ENCODE peak calls at places on chromosomes 4 and X, in eight cellular contexts. Q is HFF-Myc; H is mammary epithelial cell; E is stimulated activated naive B cell treated with anti-CD40 and anti-IgM and Interleukin-4, amounts not matched to agents 10 μg/mL and 1 μg/mL and 100 μg/mL, for 72 hours; F is GM20000; Y is HEK293T; J is upper lobe of left lung; X is activated naive CD8-positive, alpha-beta T cell treated with anti-CD3 and anti-CD28 coated beads, Interleukin-2, amount 50 U/mL, for 24 hours. W is an unnamed sample.

GRCh38 chr4:179855471-179855870 is 2387.7 kb upstream of the TENM3 start:
- DNase-seq in Q (no peak), H (no peak), E (no peak), F (no peak), Y (no peak), J (no peak), X (no peak), W (no peak)

GRCh38 chr4:163251204-163251603 is 81.2 kb downstream of the NPY1R start:
- DNase-seq in Q (no peak), H (no peak), E (no peak), F (no peak), Y (peak), J (no peak), X (no peak), W (no peak)

GRCh38 chr4:48360285-48360965 is 19.1 kb downstream of the SLAIN2 start:
- DNase-seq in Q (peak), H (peak), E (no peak), F (no peak), Y (no peak), J (no peak), X (no peak), W (no peak)

GRCh38 chrX:96688789-96689188 is 4.1 kb downstream of the DIAPH2 start:
- DNase-seq in Q (no peak), H (no peak), E (no peak), F (no peak), Y (no peak), J (no peak), X (no peak), W (no peak)

GRCh38 chrX:70476934-70477733 is 32.5 kb downstream of the DLG3 start:
- DNase-seq in Q (peak), H (peak), E (no peak), F (no peak), Y (no peak), J (peak), X (no peak), W (no peak)

GRCh38 chr4:109022941-109023340 is 260.1 kb upstream of the ETNPPL start:
- DNase-seq in Q (no peak), H (no peak), E (no peak), F (no peak), Y (no peak), J (no peak), X (no peak), W (no peak)

GRCh38 chr4:160318567-160319220 is 1215.8 kb downstream of the RAPGEF2 start:
- DNase-seq in Q (no peak), H (no peak), E (no peak), F (no peak), Y (no peak), J (no peak), X (no peak), W (no peak)

GRCh38 chr4:7134737-7135388 is 57.5 kb upstream of the SORCS2 start:
- DNase-seq in Q (peak), H (peak), E (no peak), F (no peak), Y (no peak), J (peak), X (no peak), W (no peak)

GRCh38 chrX:337331-337831 is 18.8 kb upstream of the GTPBP6 start:
- DNase-seq in Q (no peak), H (no peak), E (no peak), F (no peak), Y (no peak), J (no peak), X (no peak), W (no peak)

GRCh38 chrX:41559662-41560061 is 112.5 kb downstream of the NYX start:
- DNase-seq in Q (peak), H (no peak), E (no peak), F (no peak), Y (no peak), J (no peak), X (no peak), W (no peak)

GRCh38 chr4:153426207-153426886 is 39.8 kb upstream of the TMEM131L start:
- DNase-seq in Q (no peak), H (peak), E (no peak), F (no peak), Y (no peak), J (no peak), X (no peak), W (no peak)

GRCh38 chr4:46267866-46268265 is 122.1 kb downstream of the GABRA2 start:
- DNase-seq in Q (no peak), H (no peak), E (no peak), F (no peak), Y (no peak), J (no peak), X (no peak), W (no peak)